ENCODE peak calls at places on chromosomes 6 and 20, in four cellular contexts. N is hepatocyte, F is dorsolateral prefrontal cortex, X is HepG2. H is an unnamed sample.

GRCh38 chr6:149897015-149897697 is 757 bp downstream of the RAET1E start:
- DNase-seq in N (no peak), F (no peak), X (no peak), H (peak; percentile 19)

GRCh38 chr6:96675617-96676016 is 112.7 kb downstream of the FHL5 start:
- DNase-seq in N (no peak), F (no peak), X (no peak), H (no peak)

GRCh38 chr6:53090576-53090975 is 25.4 kb downstream of the FBXO9 start:
- DNase-seq in N (no peak), F (no peak), X (no peak), H (no peak)

GRCh38 chr6:22598386-22598785 is 29.0 kb downstream of the HDGFL1 start:
- DNase-seq in N (no peak), F (no peak), X (no peak), H (no peak)

GRCh38 chr6:163585932-163586437 is 171.5 kb downstream of the QKI start:
- DNase-seq in N (peak; percentile 46), F (no peak), X (no peak), H (peak; percentile 66)

GRCh38 chr20:34001378-34001777 is 7.7 kb downstream of the RALY start:
- DNase-seq in N (no peak), F (no peak), X (no peak), H (no peak)

GRCh38 chr6:72554203-72554564 is 67.7 kb upstream of the KCNQ5 start:
- DNase-seq in N (no peak), F (no peak), X (no peak), H (no peak)

GRCh38 chr6:102154874-102155273 is 761.4 kb downstream of the GRIK2 start:
- DNase-seq in N (no peak), F (no peak), X (no peak), H (no peak)

GRCh38 chr20:63968928-63969760 is 586 bp downstream of the ZNF512B start:
- DNase-seq in N (no peak), F (no peak), X (peak; percentile 81), H (peak; percentile 56)

GRCh38 chr6:169639653-169640278 is 62.1 kb downstream of the WDR27 start:
- DNase-seq in N (no peak), F (no peak), X (no peak), H (no peak)

GRCh38 chr6:23013776-23014175 is 444.4 kb downstream of the HDGFL1 start:
- DNase-seq in N (no peak), F (no peak), X (no peak), H (no peak)

GRCh38 chr6:88730602-88731001 is 232.8 kb downstream of the RNGTT start:
- DNase-seq in N (no peak), F (no peak), X (no peak), H (no peak)

GRCh38 chr6:44044154-44044539 is 83.1 kb downstream of the MRPL14 start:
- DNase-seq in N (no peak), F (no peak), X (peak; percentile 57), H (no peak)

GRCh38 chr6:13398421-13398994 is 70.2 kb upstream of the TBC1D7 start:
- DNase-seq in N (no peak), F (no peak), X (no peak), H (peak; percentile 24)
- TF ChIP-seq CTCF in N (no peak), F (no peak), X (peak; percentile 11), H (no peak)

DNA sequence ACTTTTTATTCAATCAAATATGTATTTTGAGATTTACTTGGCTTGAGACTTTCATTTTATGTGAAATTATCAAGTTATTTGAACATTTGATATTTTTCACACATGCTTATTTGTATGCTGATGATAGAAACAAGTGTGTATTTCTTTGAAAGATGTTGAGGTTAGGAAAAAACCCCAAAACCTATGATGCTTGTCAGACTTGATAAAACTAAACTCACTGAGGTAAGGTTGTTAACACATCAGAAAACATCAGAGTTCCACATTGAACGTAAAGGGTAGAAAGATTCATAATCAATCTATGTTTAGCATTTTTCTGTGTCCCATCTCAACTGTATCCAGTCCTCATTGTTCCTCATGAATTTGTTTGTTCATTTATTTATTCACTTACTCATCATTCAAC is 12.2 kb downstream of the SF3B5 start:
- DNase-seq in N (no peak), F (no peak), X (no peak), H (no peak)
- TF ChIP-seq CTCF in N (no peak), F (no peak), X (no peak), H (no peak)

GRCh38 chr6:144284474-144284752 is 722 bp upstream of the UTRN start:
- DNase-seq in N (no peak), F (no peak), X (no peak), H (no peak)

GRCh38 chr6:144285548-144285797 is 338 bp downstream of the UTRN start:
- DNase-seq in N (no peak), F (no peak), X (no peak), H (no peak)

GRCh38 chr6:144284753-144285547 is at the start of gene UTRN:
- DNase-seq in N (peak; percentile 88), F (peak; percentile 46), X (peak; percentile 74), H (peak; percentile 72)

GRCh38 chr6:144285798-144286502 is 815 bp downstream of the UTRN start:
- DNase-seq in N (peak; percentile 66), F (peak; percentile 39), X (peak; percentile 24), H (peak; percentile 57)

DNA sequence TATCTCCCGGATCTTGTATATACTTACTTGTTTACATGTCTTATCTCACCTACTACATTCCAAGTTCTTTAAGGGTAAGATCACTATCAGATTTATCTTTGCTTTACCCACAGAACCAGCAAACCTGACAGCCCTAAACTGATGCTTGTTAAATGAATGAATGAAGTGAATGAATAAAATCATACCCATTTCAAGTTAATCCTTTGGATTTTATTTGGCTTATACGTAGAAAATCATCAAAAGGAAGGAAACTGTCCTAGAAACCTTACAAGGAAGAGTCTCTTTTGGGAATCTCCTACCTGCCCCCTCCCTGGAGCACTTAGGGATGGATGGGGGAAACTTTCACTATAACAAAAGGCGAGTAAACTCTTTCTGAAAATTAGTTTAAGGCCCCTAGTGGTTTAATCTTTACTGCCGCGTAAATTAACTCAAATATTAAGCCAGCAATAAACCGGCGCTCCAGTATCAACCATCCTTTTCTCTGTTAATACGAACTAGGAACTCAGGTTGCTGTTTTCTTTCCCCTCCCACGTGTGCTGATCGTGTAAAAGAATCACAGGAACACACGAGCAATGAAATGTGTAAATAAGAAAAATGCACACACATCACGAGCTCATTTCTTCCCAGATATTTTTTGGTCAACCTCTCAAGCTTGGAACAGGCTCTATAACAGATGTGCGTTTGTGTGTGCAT is 1.2 kb upstream of the UTRN start:
- DNase-seq in N (no peak), F (no peak), X (no peak), H (no peak)
- TF ChIP-seq CTCF in N (peak; percentile 7), F (no peak), X (peak; percentile 5), H (no peak)

DNA sequence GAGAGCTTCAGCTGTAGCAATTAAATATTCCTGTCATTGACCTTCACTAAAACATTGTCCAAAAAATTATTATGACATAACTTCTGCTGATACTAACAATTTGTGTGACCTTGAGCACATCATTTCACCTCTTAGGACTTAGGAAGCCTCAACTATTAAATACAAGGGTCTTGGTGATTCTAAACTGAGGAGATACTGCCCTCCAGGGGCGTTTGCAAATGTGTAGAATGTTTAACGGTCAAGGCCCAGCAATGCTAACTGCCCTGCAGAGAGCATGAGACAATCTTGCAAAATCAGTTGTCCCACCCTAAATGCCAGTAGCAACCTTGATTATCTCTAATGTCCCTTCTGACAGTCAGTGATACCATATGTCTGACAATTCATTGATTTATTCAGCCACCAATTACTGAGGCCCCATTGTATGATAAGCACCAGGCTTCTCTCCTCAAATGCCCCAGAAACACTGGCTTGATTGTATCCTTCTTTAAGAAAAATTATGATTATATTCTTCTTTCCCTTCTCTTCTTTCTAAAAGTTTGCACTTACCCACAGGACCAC is 284.1 kb upstream of the PLN start:
- DNase-seq in N (peak; percentile 33), F (no peak), X (peak; percentile 30), H (no peak)
- TF ChIP-seq CTCF in N (peak; percentile 52), F (peak; percentile 38), X (peak; percentile 44), H (no peak)

DNA sequence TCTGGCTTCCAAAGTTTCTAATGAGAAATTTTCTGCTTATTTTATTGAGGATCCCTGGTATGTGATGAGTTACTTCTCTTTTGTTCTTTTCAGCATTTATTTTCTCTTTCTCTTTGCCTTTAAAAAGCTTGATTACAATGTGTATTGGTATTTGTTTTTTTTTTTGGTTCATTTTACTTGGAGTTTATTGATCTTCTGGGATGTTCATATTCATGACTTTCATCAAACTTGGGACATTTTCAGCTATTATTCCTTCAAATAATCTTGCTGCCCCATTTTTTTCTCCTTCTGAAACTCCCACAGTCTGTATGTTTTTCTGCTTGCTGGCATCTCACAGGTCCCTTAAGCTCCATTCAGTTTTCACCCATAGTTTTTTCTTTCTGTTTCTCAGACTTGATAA is 102.4 kb downstream of the PRDM13 start:
- DNase-seq in N (no peak), F (no peak), X (no peak), H (no peak)
- TF ChIP-seq CTCF in N (no peak), F (no peak), X (no peak), H (no peak)

DNA sequence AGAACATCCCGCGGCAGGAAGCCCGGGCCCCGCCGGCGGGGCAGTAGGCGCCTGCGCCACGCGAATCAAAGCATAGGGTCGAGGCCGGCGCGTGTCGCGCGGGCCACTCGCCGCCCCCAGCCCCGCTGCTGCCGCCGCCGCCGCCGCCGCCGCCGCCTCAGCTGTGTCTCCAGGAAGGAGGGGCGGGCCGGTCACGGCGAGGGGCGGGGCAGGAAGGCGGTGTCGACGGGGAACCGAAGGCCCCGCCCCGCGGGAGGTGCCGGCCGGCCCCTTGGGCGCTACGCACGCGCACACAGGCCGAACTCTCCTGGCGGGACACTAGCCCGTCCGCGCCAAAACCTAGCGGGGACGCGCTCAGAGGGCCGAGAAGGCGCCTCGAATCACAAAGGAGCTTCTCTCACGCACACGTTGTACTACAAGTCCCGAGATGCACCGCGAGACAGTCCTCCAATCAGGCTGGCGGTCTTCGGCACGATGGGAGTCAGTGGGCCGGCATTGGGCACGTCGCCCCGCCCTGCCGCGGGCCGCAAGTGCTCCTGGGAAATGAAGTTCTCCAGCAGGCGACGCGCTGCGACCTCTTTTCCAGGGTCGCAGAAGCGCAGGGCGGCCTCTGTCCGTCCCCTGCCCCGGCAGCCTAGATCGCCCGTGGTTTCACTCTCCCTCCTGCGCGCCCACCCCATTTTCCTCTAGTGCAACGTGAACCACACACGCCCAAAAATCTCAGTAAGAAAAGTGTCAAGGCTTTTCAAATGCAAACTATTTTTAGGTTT is at the start of gene RALGAPA2:
- DNase-seq in N (peak; percentile 98), F (peak; percentile 98), X (peak; percentile 100), H (peak; percentile 84)
- TF ChIP-seq CTCF in N (no peak), F (peak; percentile 59), X (peak; percentile 53), H (no peak)